ENCODE peak calls at places on chromosomes 11 and 22, in nine cellular contexts. One of them, this sample, is unnamed.

GRCh38 chr11:101456812-101457211 is 127.0 kb downstream of the TRPC6 start:
- DNase-seq in colonic mucosa: no peak
- DNase-seq in lower lobe of right lung: no peak
- DNase-seq in left ventricle myocardium inferior: no peak
- DNase-seq in AG04450: no peak
- DNase-seq in CD8-positive, alpha-beta memory T cell: no peak
- DNase-seq in Karpas-422: peak
- DNase-seq in upper lobe of right lung: no peak
- DNase-seq in GM23248: peak
- DNase-seq in this sample: no peak

GRCh38 chr11:2444301-2445106 is at the start of the genes KCNQ1 and TRPM5:
- DNase-seq in lower lobe of right lung: peak
- DNase-seq in CD8-positive, alpha-beta memory T cell: peak
- DNase-seq in upper lobe of right lung: peak
- DNase-seq in Karpas-422: no peak
- DNase-seq in left ventricle myocardium inferior: peak
- DNase-seq in AG04450: no peak
- DNase-seq in GM23248: no peak
- DNase-seq in colonic mucosa: peak
- DNase-seq in this sample: peak

GRCh38 chr22:27220349-27220748 is 563.0 kb downstream of the MIAT start:
- DNase-seq in Karpas-422: no peak
- DNase-seq in left ventricle myocardium inferior: no peak
- DNase-seq in GM23248: peak
- DNase-seq in CD8-positive, alpha-beta memory T cell: no peak
- DNase-seq in upper lobe of right lung: no peak
- DNase-seq in lower lobe of right lung: no peak
- DNase-seq in colonic mucosa: no peak
- DNase-seq in AG04450: peak
- DNase-seq in this sample: no peak

GRCh38 chr11:43925063-43925931 is 17.1 kb upstream of the C11orf96 start:
- DNase-seq in GM23248: no peak
- DNase-seq in colonic mucosa: no peak
- DNase-seq in AG04450: no peak
- DNase-seq in left ventricle myocardium inferior: no peak
- DNase-seq in lower lobe of right lung: no peak
- DNase-seq in upper lobe of right lung: no peak
- DNase-seq in CD8-positive, alpha-beta memory T cell: no peak
- DNase-seq in Karpas-422: no peak
- DNase-seq in this sample: no peak

GRCh38 chr11:61728940-61729219 is 23.6 kb upstream of the MYRF start:
- DNase-seq in left ventricle myocardium inferior: no peak
- DNase-seq in GM23248: peak
- DNase-seq in Karpas-422: no peak
- DNase-seq in lower lobe of right lung: no peak
- DNase-seq in upper lobe of right lung: no peak
- DNase-seq in AG04450: peak
- DNase-seq in CD8-positive, alpha-beta memory T cell: no peak
- DNase-seq in colonic mucosa: no peak
- DNase-seq in this sample: no peak

GRCh38 chr22:39873963-39874362 is 19.6 kb downstream of the ENTHD1 start:
- DNase-seq in upper lobe of right lung: no peak
- DNase-seq in AG04450: no peak
- DNase-seq in lower lobe of right lung: no peak
- DNase-seq in left ventricle myocardium inferior: no peak
- DNase-seq in Karpas-422: no peak
- DNase-seq in CD8-positive, alpha-beta memory T cell: no peak
- DNase-seq in GM23248: no peak
- DNase-seq in colonic mucosa: no peak
- DNase-seq in this sample: no peak

GRCh38 chr11:93529707-93530467 is 13.3 kb downstream of the SMCO4 start:
- DNase-seq in colonic mucosa: no peak
- DNase-seq in left ventricle myocardium inferior: no peak
- DNase-seq in upper lobe of right lung: peak
- DNase-seq in AG04450: no peak
- DNase-seq in GM23248: peak
- DNase-seq in Karpas-422: no peak
- DNase-seq in lower lobe of right lung: peak
- DNase-seq in CD8-positive, alpha-beta memory T cell: no peak
- DNase-seq in this sample: peak

GRCh38 chr11:128603003-128603715 is 15.8 kb upstream of the ETS1 start:
- DNase-seq in AG04450: no peak
- DNase-seq in GM23248: no peak
- DNase-seq in lower lobe of right lung: no peak
- DNase-seq in left ventricle myocardium inferior: no peak
- DNase-seq in Karpas-422: peak
- DNase-seq in CD8-positive, alpha-beta memory T cell: no peak
- DNase-seq in upper lobe of right lung: no peak
- DNase-seq in colonic mucosa: no peak
- DNase-seq in this sample: no peak

GRCh38 chr11:66467756-66468155 is 1.1 kb downstream of the PELI3 start:
- DNase-seq in CD8-positive, alpha-beta memory T cell: no peak
- DNase-seq in left ventricle myocardium inferior: no peak
- DNase-seq in AG04450: no peak
- DNase-seq in upper lobe of right lung: no peak
- DNase-seq in Karpas-422: no peak
- DNase-seq in colonic mucosa: peak
- DNase-seq in lower lobe of right lung: peak
- DNase-seq in GM23248: peak
- DNase-seq in this sample: peak

GRCh38 chr11:112408551-112408950 is 147.9 kb upstream of the PLET1 start:
- DNase-seq in colonic mucosa: no peak
- DNase-seq in CD8-positive, alpha-beta memory T cell: no peak
- DNase-seq in Karpas-422: no peak
- DNase-seq in GM23248: no peak
- DNase-seq in left ventricle myocardium inferior: no peak
- DNase-seq in upper lobe of right lung: no peak
- DNase-seq in AG04450: no peak
- DNase-seq in lower lobe of right lung: no peak
- DNase-seq in this sample: no peak

GRCh38 chr11:114075891-114076441 is 16.5 kb downstream of the ZBTB16 start:
- DNase-seq in CD8-positive, alpha-beta memory T cell: peak
- DNase-seq in left ventricle myocardium inferior: no peak
- DNase-seq in AG04450: no peak
- DNase-seq in Karpas-422: peak
- DNase-seq in colonic mucosa: no peak
- DNase-seq in upper lobe of right lung: no peak
- DNase-seq in lower lobe of right lung: no peak
- DNase-seq in GM23248: peak
- DNase-seq in this sample: no peak

GRCh38 chr11:76838422-76839068 is 22.2 kb upstream of the ACER3 start:
- DNase-seq in AG04450: no peak
- DNase-seq in Karpas-422: peak
- DNase-seq in CD8-positive, alpha-beta memory T cell: no peak
- DNase-seq in colonic mucosa: peak
- DNase-seq in lower lobe of right lung: no peak
- DNase-seq in GM23248: peak
- DNase-seq in left ventricle myocardium inferior: no peak
- DNase-seq in upper lobe of right lung: no peak
- DNase-seq in this sample: no peak

GRCh38 chr11:96054870-96055705 is 131.2 kb upstream of the MTMR2 start:
- DNase-seq in AG04450: no peak
- DNase-seq in left ventricle myocardium inferior: no peak
- DNase-seq in colonic mucosa: no peak
- DNase-seq in Karpas-422: peak
- DNase-seq in lower lobe of right lung: no peak
- DNase-seq in upper lobe of right lung: no peak
- DNase-seq in GM23248: peak
- DNase-seq in CD8-positive, alpha-beta memory T cell: no peak
- DNase-seq in this sample: no peak

GRCh38 chr11:131064373-131064991 is 148.2 kb upstream of the SNX19 start:
- DNase-seq in colonic mucosa: peak
- DNase-seq in CD8-positive, alpha-beta memory T cell: no peak
- DNase-seq in AG04450: peak
- DNase-seq in GM23248: peak
- DNase-seq in Karpas-422: peak
- DNase-seq in upper lobe of right lung: peak
- DNase-seq in left ventricle myocardium inferior: peak
- DNase-seq in lower lobe of right lung: no peak
- DNase-seq in this sample: no peak

GRCh38 chr11:27699242-27699925 is 871 bp downstream of the BDNF start:
- DNase-seq in Karpas-422: peak
- DNase-seq in upper lobe of right lung: peak
- DNase-seq in GM23248: peak
- DNase-seq in CD8-positive, alpha-beta memory T cell: no peak
- DNase-seq in left ventricle myocardium inferior: no peak
- DNase-seq in colonic mucosa: no peak
- DNase-seq in AG04450: no peak
- DNase-seq in lower lobe of right lung: no peak
- DNase-seq in this sample: no peak
- H3K27ac ChIP-seq in Karpas-422: no peak
- H3K27ac ChIP-seq in upper lobe of right lung: no peak
- H3K27ac ChIP-seq in GM23248: peak
- H3K27ac ChIP-seq in CD8-positive, alpha-beta memory T cell: no peak
- H3K27ac ChIP-seq in left ventricle myocardium inferior: peak
- H3K27ac ChIP-seq in colonic mucosa: no peak
- H3K27ac ChIP-seq in AG04450: peak
- H3K27ac ChIP-seq in lower lobe of right lung: no peak
- H3K27ac ChIP-seq in this sample: no peak

GRCh38 chr11:12221136-12221535 is 110.7 kb downstream of the MICAL2 start:
- DNase-seq in lower lobe of right lung: no peak
- DNase-seq in AG04450: no peak
- DNase-seq in left ventricle myocardium inferior: no peak
- DNase-seq in CD8-positive, alpha-beta memory T cell: no peak
- DNase-seq in GM23248: no peak
- DNase-seq in colonic mucosa: no peak
- DNase-seq in upper lobe of right lung: no peak
- DNase-seq in Karpas-422: no peak
- DNase-seq in this sample: no peak
- H3K27ac ChIP-seq in lower lobe of right lung: peak
- H3K27ac ChIP-seq in AG04450: no peak
- H3K27ac ChIP-seq in left ventricle myocardium inferior: peak
- H3K27ac ChIP-seq in CD8-positive, alpha-beta memory T cell: no peak
- H3K27ac ChIP-seq in GM23248: no peak
- H3K27ac ChIP-seq in colonic mucosa: no peak
- H3K27ac ChIP-seq in upper lobe of right lung: no peak
- H3K27ac ChIP-seq in Karpas-422: no peak
- H3K27ac ChIP-seq in this sample: no peak

GRCh38 chr11:68933605-68934320 is 30.1 kb downstream of the IGHMBP2 start:
- DNase-seq in CD8-positive, alpha-beta memory T cell: no peak
- DNase-seq in left ventricle myocardium inferior: no peak
- DNase-seq in AG04450: no peak
- DNase-seq in GM23248: no peak
- DNase-seq in lower lobe of right lung: no peak
- DNase-seq in Karpas-422: no peak
- DNase-seq in colonic mucosa: no peak
- DNase-seq in upper lobe of right lung: no peak
- DNase-seq in this sample: peak

GRCh38 chr11:68932358-68932757 is 28.7 kb downstream of the IGHMBP2 start:
- DNase-seq in AG04450: no peak
- DNase-seq in left ventricle myocardium inferior: no peak
- DNase-seq in GM23248: no peak
- DNase-seq in upper lobe of right lung: no peak
- DNase-seq in colonic mucosa: no peak
- DNase-seq in CD8-positive, alpha-beta memory T cell: no peak
- DNase-seq in lower lobe of right lung: no peak
- DNase-seq in Karpas-422: no peak
- DNase-seq in this sample: peak

GRCh38 chr11:68932933-68933577 is 29.4 kb downstream of the IGHMBP2 start:
- DNase-seq in GM23248: no peak
- DNase-seq in colonic mucosa: no peak
- DNase-seq in Karpas-422: no peak
- DNase-seq in left ventricle myocardium inferior: no peak
- DNase-seq in lower lobe of right lung: no peak
- DNase-seq in upper lobe of right lung: no peak
- DNase-seq in AG04450: no peak
- DNase-seq in CD8-positive, alpha-beta memory T cell: no peak
- DNase-seq in this sample: peak

GRCh38 chr11:68930991-68931855 is 27.5 kb downstream of the IGHMBP2 start:
- DNase-seq in AG04450: no peak
- DNase-seq in lower lobe of right lung: no peak
- DNase-seq in CD8-positive, alpha-beta memory T cell: no peak
- DNase-seq in colonic mucosa: no peak
- DNase-seq in left ventricle myocardium inferior: no peak
- DNase-seq in GM23248: no peak
- DNase-seq in Karpas-422: no peak
- DNase-seq in upper lobe of right lung: no peak
- DNase-seq in this sample: peak

GRCh38 chr11:68931911-68932310 is 28.2 kb downstream of the IGHMBP2 start:
- DNase-seq in left ventricle myocardium inferior: no peak
- DNase-seq in lower lobe of right lung: no peak
- DNase-seq in upper lobe of right lung: no peak
- DNase-seq in colonic mucosa: no peak
- DNase-seq in Karpas-422: no peak
- DNase-seq in CD8-positive, alpha-beta memory T cell: no peak
- DNase-seq in AG04450: no peak
- DNase-seq in GM23248: no peak
- DNase-seq in this sample: peak
- H3K27ac ChIP-seq in left ventricle myocardium inferior: no peak
- H3K27ac ChIP-seq in lower lobe of right lung: no peak
- H3K27ac ChIP-seq in upper lobe of right lung: no peak
- H3K27ac ChIP-seq in colonic mucosa: no peak
- H3K27ac ChIP-seq in Karpas-422: no peak
- H3K27ac ChIP-seq in CD8-positive, alpha-beta memory T cell: no peak
- H3K27ac ChIP-seq in AG04450: no peak
- H3K27ac ChIP-seq in GM23248: no peak
- H3K27ac ChIP-seq in this sample: no peak

GRCh38 chr22:35860087-35860733 is 142.5 kb downstream of the APOL5 start:
- DNase-seq in Karpas-422: no peak
- DNase-seq in left ventricle myocardium inferior: no peak
- DNase-seq in AG04450: no peak
- DNase-seq in CD8-positive, alpha-beta memory T cell: no peak
- DNase-seq in upper lobe of right lung: no peak
- DNase-seq in GM23248: no peak
- DNase-seq in lower lobe of right lung: no peak
- DNase-seq in colonic mucosa: no peak
- DNase-seq in this sample: no peak

GRCh38 chr22:35860837-35861236 is 143.2 kb downstream of the APOL5 start:
- DNase-seq in colonic mucosa: no peak
- DNase-seq in CD8-positive, alpha-beta memory T cell: no peak
- DNase-seq in Karpas-422: no peak
- DNase-seq in upper lobe of right lung: no peak
- DNase-seq in GM23248: no peak
- DNase-seq in left ventricle myocardium inferior: no peak
- DNase-seq in AG04450: no peak
- DNase-seq in lower lobe of right lung: no peak
- DNase-seq in this sample: no peak

GRCh38 chr22:35861451-35861850 is 143.8 kb downstream of the APOL5 start:
- DNase-seq in left ventricle myocardium inferior: no peak
- DNase-seq in lower lobe of right lung: no peak
- DNase-seq in upper lobe of right lung: no peak
- DNase-seq in AG04450: no peak
- DNase-seq in Karpas-422: no peak
- DNase-seq in colonic mucosa: no peak
- DNase-seq in CD8-positive, alpha-beta memory T cell: no peak
- DNase-seq in GM23248: no peak
- DNase-seq in this sample: no peak

GRCh38 chr22:35863432-35863831 is 145.8 kb downstream of the APOL5 start:
- DNase-seq in upper lobe of right lung: no peak
- DNase-seq in colonic mucosa: no peak
- DNase-seq in lower lobe of right lung: no peak
- DNase-seq in Karpas-422: no peak
- DNase-seq in AG04450: no peak
- DNase-seq in CD8-positive, alpha-beta memory T cell: no peak
- DNase-seq in GM23248: no peak
- DNase-seq in left ventricle myocardium inferior: no peak
- DNase-seq in this sample: no peak

DNA sequence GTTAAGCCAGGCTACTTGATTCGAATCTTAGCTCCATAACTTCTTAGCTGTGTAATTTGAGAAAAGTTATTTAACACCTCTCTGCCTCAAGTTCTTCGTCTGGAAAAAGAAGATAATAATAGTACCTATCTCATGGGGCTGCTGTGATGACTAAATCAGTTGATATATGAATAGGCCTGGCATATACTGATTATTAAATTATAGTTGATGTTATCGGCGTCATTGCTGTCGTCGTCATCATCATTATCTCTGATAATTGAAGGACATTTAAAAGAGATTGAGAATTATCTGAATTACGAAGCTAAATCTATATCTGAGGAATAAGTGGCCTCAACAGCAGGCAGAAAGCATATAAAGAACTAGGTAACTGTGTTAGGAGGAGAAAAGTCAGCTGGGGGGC is 145.0 kb downstream of the APOL5 start:
- DNase-seq in GM23248: no peak
- DNase-seq in CD8-positive, alpha-beta memory T cell: no peak
- DNase-seq in lower lobe of right lung: no peak
- DNase-seq in AG04450: no peak
- DNase-seq in colonic mucosa: no peak
- DNase-seq in Karpas-422: no peak
- DNase-seq in left ventricle myocardium inferior: no peak
- DNase-seq in upper lobe of right lung: no peak
- DNase-seq in this sample: no peak
- H3K27ac ChIP-seq in GM23248: no peak
- H3K27ac ChIP-seq in CD8-positive, alpha-beta memory T cell: no peak
- H3K27ac ChIP-seq in lower lobe of right lung: no peak
- H3K27ac ChIP-seq in AG04450: no peak
- H3K27ac ChIP-seq in colonic mucosa: no peak
- H3K27ac ChIP-seq in Karpas-422: no peak
- H3K27ac ChIP-seq in left ventricle myocardium inferior: peak
- H3K27ac ChIP-seq in upper lobe of right lung: no peak
- H3K27ac ChIP-seq in this sample: no peak

This sample was measured in spleen.